ENCODE peak calls at places on chromosomes 5 and 9, in ten cellular contexts. P is heart left ventricle, I is IMR-90, G is psoas muscle, A is A549, V is PC-3, M is gastrocnemius medialis, Q is left lung, J is RWPE2, U is right cardiac atrium. T is an unnamed sample.

GRCh38 chr9:128405077-128405779 is 15.4 kb upstream of the CERCAM start:
- ATAC-seq in A (no peak), P (peak; percentile 11), M (no peak), J (no peak), I (no peak), G (no peak), Q (no peak), U (no peak), V (no peak), T (no peak)

GRCh38 chr5:176381423-176381822 is 7.0 kb downstream of the NOP16 start:
- ATAC-seq in U (peak; percentile 65), Q (no peak), V (no peak), M (peak; percentile 95), P (peak; percentile 86), J (no peak), I (peak; percentile 56), A (no peak), G (peak; percentile 93), T (peak; percentile 75)

GRCh38 chr9:96484521-96484931 is 34.6 kb downstream of the HABP4 start:
- ATAC-seq in Q (no peak), P (no peak), A (no peak), M (no peak), I (no peak), J (no peak), V (no peak), U (no peak), G (no peak), T (no peak)

GRCh38 chr5:169157064-169157463 is 143.9 kb downstream of the SLIT3 start:
- ATAC-seq in G (no peak), M (no peak), J (no peak), Q (no peak), P (no peak), U (no peak), I (no peak), V (no peak), A (no peak), T (no peak)

GRCh38 chr9:115764649-115765048 is 388.9 kb upstream of the PAPPA start:
- ATAC-seq in V (no peak), I (no peak), M (no peak), G (no peak), A (no peak), J (no peak), P (no peak), Q (no peak), U (peak; percentile 59), T (no peak)

GRCh38 chr5:143592648-143593047 is 189.2 kb upstream of the NR3C1 start:
- ATAC-seq in G (peak; percentile 42), M (no peak), Q (peak; percentile 26), I (peak; percentile 56), P (no peak), J (no peak), A (no peak), V (no peak), U (peak; percentile 40), T (no peak)

GRCh38 chr9:111572945-111573604 is 26.4 kb downstream of the PTGR1 start:
- ATAC-seq in P (no peak), I (peak; percentile 93), V (no peak), M (no peak), U (no peak), A (no peak), J (no peak), Q (peak; percentile 49), G (peak; percentile 31), T (no peak)

GRCh38 chr9:36690769-36691168 is 118.1 kb downstream of the MELK start:
- ATAC-seq in G (no peak), Q (no peak), I (no peak), U (no peak), J (no peak), V (no peak), P (no peak), A (no peak), M (no peak), T (no peak)

GRCh38 chr5:77852068-77852513 is 76.0 kb upstream of the TBCA start:
- ATAC-seq in M (no peak), I (no peak), G (no peak), A (no peak), P (no peak), Q (no peak), U (no peak), V (no peak), J (no peak), T (no peak)

GRCh38 chr9:98867434-98868168 is 60.1 kb downstream of the GALNT12 start:
- ATAC-seq in A (peak; percentile 51), J (peak; percentile 67), P (peak; percentile 89), V (peak; percentile 83), U (peak; percentile 95), G (peak; percentile 78), Q (peak; percentile 92), I (peak; percentile 90), M (peak; percentile 80), T (peak; percentile 85)

GRCh38 chr5:83277154-83277553 is 194.4 kb upstream of the VCAN start:
- ATAC-seq in P (peak; percentile 95), M (no peak), U (peak; percentile 89), J (no peak), G (no peak), I (no peak), Q (no peak), V (no peak), A (no peak), T (no peak)

GRCh38 chr9:101375546-101375945 is 9.3 kb downstream of the BAAT start:
- ATAC-seq in I (no peak), G (no peak), A (no peak), J (no peak), V (no peak), M (no peak), U (no peak), P (no peak), Q (no peak), T (no peak)

GRCh38 chr5:120372899-120373298 is 91.2 kb upstream of the PRR16 start:
- ATAC-seq in G (no peak), Q (no peak), U (no peak), P (peak; percentile 39), J (no peak), I (no peak), V (no peak), M (no peak), A (no peak), T (peak; percentile 60)

GRCh38 chr9:83955985-83956287 is 24.1 kb downstream of the HNRNPK start:
- ATAC-seq in I (no peak), V (no peak), G (no peak), A (no peak), U (no peak), P (no peak), M (peak; percentile 17), Q (no peak), J (peak; percentile 40), T (peak; percentile 47)

DNA sequence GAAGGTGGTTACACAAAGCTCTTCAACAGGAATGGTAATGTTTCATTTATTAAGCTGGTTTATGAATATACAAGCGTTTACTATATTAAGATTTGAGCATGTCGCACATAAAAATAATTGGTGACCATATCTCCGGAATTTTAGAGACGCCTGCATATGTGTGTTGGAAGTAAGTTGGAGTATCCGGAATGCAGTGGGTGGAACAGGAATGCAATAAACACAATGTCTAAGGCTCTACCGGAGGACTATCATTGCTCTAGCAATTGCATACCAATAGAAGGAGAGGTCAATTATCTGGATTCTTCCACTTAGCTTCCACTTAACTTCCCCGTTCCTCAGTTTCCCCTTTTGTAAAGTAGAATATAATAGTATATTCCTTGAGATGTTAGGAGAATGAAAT is 1.1 kb upstream of the CEP78 start:
- ATAC-seq in Q (no peak), U (no peak), A (no peak), J (no peak), V (no peak), M (no peak), I (peak; percentile 8), P (no peak), G (no peak), T (no peak)
- H3K4me1 ChIP-seq in Q (no peaks in the 10 kb centered on the region), U (no peaks in the 10 kb centered on the region), A (peaks cover 8% of the 10 kb centered on the region), J (peaks cover 9% of the 10 kb centered on the region), V (peaks cover 4% of the 10 kb centered on the region), M (peaks cover 10% of the 10 kb centered on the region), I (peaks cover 5% of the 10 kb centered on the region), P (peaks cover 13% of the 10 kb centered on the region), G (no peaks in the 10 kb centered on the region), T (no peaks in the 10 kb centered on the region)

GRCh38 chr5:54905246-54905770 is 80.1 kb downstream of the ESM1 start:
- ATAC-seq in I (no peak), V (no peak), M (no peak), A (no peak), G (no peak), J (no peak), U (no peak), Q (no peak), P (no peak), T (no peak)

GRCh38 chr5:54902817-54903473 is 82.4 kb downstream of the ESM1 start:
- ATAC-seq in U (no peak), Q (peak; percentile 18), V (no peak), I (no peak), J (no peak), G (peak; percentile 61), M (no peak), A (no peak), P (peak; percentile 31), T (no peak)

GRCh38 chr5:54904425-54904824 is 81.0 kb downstream of the ESM1 start:
- ATAC-seq in G (no peak), A (peak; percentile 58), J (peak; percentile 76), M (no peak), P (no peak), I (peak; percentile 74), U (no peak), Q (peak; percentile 23), V (peak; percentile 89), T (no peak)

GRCh38 chr5:54897001-54897400 is 88.4 kb downstream of the ESM1 start:
- ATAC-seq in V (no peak), G (no peak), I (no peak), M (no peak), P (no peak), U (no peak), J (no peak), Q (no peak), A (no peak), T (no peak)

GRCh38 chr5:54900906-54901725 is 84.3 kb downstream of the ESM1 start:
- ATAC-seq in V (no peak), J (peak; percentile 74), M (peak; percentile 89), Q (peak; percentile 71), P (peak; percentile 77), I (peak; percentile 80), G (peak; percentile 81), U (no peak), A (peak; percentile 55), T (peak; percentile 96)
- H3K27ac ChIP-seq in V (no peak overlapping the region), J (no peak overlapping the region), M (no peak overlapping the region), Q (no peak overlapping the region), P (no peak overlapping the region), I (peak overlapping the region; percentile 63), G (no peak overlapping the region), U (no peak overlapping the region), A (no peak overlapping the region), T (no peak overlapping the region)

DNA sequence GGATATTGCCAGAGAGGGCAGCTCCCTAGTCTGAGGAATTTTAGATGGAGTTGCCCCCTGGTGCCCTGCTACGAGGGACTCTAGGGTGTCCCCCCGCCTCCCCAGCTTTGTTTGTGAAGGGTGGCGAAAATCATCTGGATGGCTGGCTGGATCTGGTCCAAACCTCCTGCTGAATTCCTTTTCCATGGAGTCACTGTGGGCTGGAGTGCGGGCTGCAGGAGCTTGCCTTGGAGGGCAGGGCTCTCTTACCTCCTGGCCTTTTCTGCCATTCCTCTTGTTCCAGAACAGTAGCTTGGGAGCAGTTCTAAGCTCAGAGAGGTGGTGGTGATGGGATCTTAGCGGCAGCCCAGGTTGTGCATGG is 2.1 kb downstream of the SYNPO start:
- ATAC-seq in V (peak; percentile 59), U (peak; percentile 8), M (peak; percentile 57), A (peak; percentile 15), G (peak; percentile 37), Q (peak; percentile 63), P (peak; percentile 14), I (peak; percentile 40), J (peak; percentile 74), T (peak; percentile 63)
- H3K4me1 ChIP-seq in V (peaks cover 75% of the 10 kb centered on the region), U (peaks cover 38% of the 10 kb centered on the region), M (peaks cover 91% of the 10 kb centered on the region), A (peaks cover 76% of the 10 kb centered on the region), G (peaks cover 85% of the 10 kb centered on the region), Q (peaks cover 52% of the 10 kb centered on the region), P (peaks cover 97% of the 10 kb centered on the region), I (peaks cover 48% of the 10 kb centered on the region), J (peaks cover 61% of the 10 kb centered on the region), T (peaks cover 98% of the 10 kb centered on the region)

GRCh38 chr5:132488590-132488989 is 2.0 kb downstream of the IRF1 start:
- ATAC-seq in V (peak; percentile 21), P (no peak), A (no peak), I (no peak), J (no peak), G (no peak), M (no peak), U (no peak), Q (no peak), T (no peak)
- H3K27ac ChIP-seq in V (no peak overlapping the region), P (no peak overlapping the region), A (no peak overlapping the region), I (no peak overlapping the region), J (no peak overlapping the region), G (no peak overlapping the region), M (peak overlapping the region; percentile 95), U (no peak overlapping the region), Q (peak overlapping the region; percentile 100), T (no peak overlapping the region)

T was measured in gastroesophageal sphincter.